ENCODE peak calls at places on chromosomes 6 and 20, in seven cellular contexts. One of them, this sample, is unnamed.
A peak's percentile ranks its signal among the peaks of the same experiment; 100 is the strongest.

GRCh38 chr20:11672959-11673358 is 244.7 kb upstream of the BTBD3 start:
- DNase-seq in heart left ventricle: no peak
- DNase-seq in PC-3: no peak
- DNase-seq in breast epithelium: no peak
- DNase-seq in SJCRH30: no peak
- DNase-seq in fibroblast of lung: no peak
- DNase-seq in adipocyte: no peak
- DNase-seq in this sample: no peak

GRCh38 chr20:25216199-25216945 is 20.9 kb downstream of the ENTPD6 start:
- DNase-seq in heart left ventricle: no peak
- DNase-seq in PC-3: no peak
- DNase-seq in breast epithelium: no peak
- DNase-seq in SJCRH30: no peak
- DNase-seq in fibroblast of lung: no peak
- DNase-seq in adipocyte: no peak
- DNase-seq in this sample: no peak

GRCh38 chr6:89430563-89430962 is 2.4 kb upstream of the ANKRD6 start:
- DNase-seq in heart left ventricle: no peak
- DNase-seq in PC-3: no peak
- DNase-seq in breast epithelium: no peak
- DNase-seq in SJCRH30: no peak
- DNase-seq in fibroblast of lung: peak; percentile 55
- DNase-seq in adipocyte: no peak
- DNase-seq in this sample: no peak

GRCh38 chr20:10438217-10438616 is 3.1 kb downstream of the SLX4IP start:
- DNase-seq in heart left ventricle: no peak
- DNase-seq in PC-3: no peak
- DNase-seq in breast epithelium: no peak
- DNase-seq in SJCRH30: no peak
- DNase-seq in fibroblast of lung: no peak
- DNase-seq in adipocyte: no peak
- DNase-seq in this sample: no peak

GRCh38 chr6:38603492-38603891 is 36.2 kb downstream of the BTBD9 start:
- DNase-seq in heart left ventricle: no peak
- DNase-seq in PC-3: no peak
- DNase-seq in breast epithelium: no peak
- DNase-seq in SJCRH30: no peak
- DNase-seq in fibroblast of lung: no peak
- DNase-seq in adipocyte: no peak
- DNase-seq in this sample: no peak

GRCh38 chr20:23363257-23363649 is 1.3 kb downstream of the GZF1 start:
- DNase-seq in heart left ventricle: peak; percentile 69
- DNase-seq in PC-3: no peak
- DNase-seq in breast epithelium: no peak
- DNase-seq in SJCRH30: no peak
- DNase-seq in fibroblast of lung: no peak
- DNase-seq in adipocyte: no peak
- DNase-seq in this sample: no peak

GRCh38 chr6:43584892-43585570 is 9.0 kb downstream of the POLH start:
- DNase-seq in heart left ventricle: no peak
- DNase-seq in PC-3: no peak
- DNase-seq in breast epithelium: no peak
- DNase-seq in SJCRH30: no peak
- DNase-seq in fibroblast of lung: peak; percentile 59
- DNase-seq in adipocyte: no peak
- DNase-seq in this sample: no peak

GRCh38 chr6:20404641-20405032 is 3.0 kb downstream of the E2F3 start:
- DNase-seq in heart left ventricle: peak; percentile 27
- DNase-seq in PC-3: peak; percentile 79
- DNase-seq in breast epithelium: no peak
- DNase-seq in SJCRH30: peak; percentile 58
- DNase-seq in fibroblast of lung: peak; percentile 75
- DNase-seq in adipocyte: peak; percentile 79
- DNase-seq in this sample: no peak

GRCh38 chr6:144186817-144187625 is 36.7 kb downstream of the STX11 start:
- DNase-seq in heart left ventricle: no peak
- DNase-seq in PC-3: no peak
- DNase-seq in breast epithelium: no peak
- DNase-seq in SJCRH30: no peak
- DNase-seq in fibroblast of lung: no peak
- DNase-seq in adipocyte: no peak
- DNase-seq in this sample: no peak

GRCh38 chr20:52820641-52821292 is 151.4 kb upstream of the TSHZ2 start:
- DNase-seq in heart left ventricle: no peak
- DNase-seq in PC-3: no peak
- DNase-seq in breast epithelium: no peak
- DNase-seq in SJCRH30: no peak
- DNase-seq in fibroblast of lung: no peak
- DNase-seq in adipocyte: no peak
- DNase-seq in this sample: no peak

GRCh38 chr20:19777981-19778380 is 19.9 kb downstream of the RIN2 start:
- DNase-seq in heart left ventricle: no peak
- DNase-seq in PC-3: no peak
- DNase-seq in breast epithelium: no peak
- DNase-seq in SJCRH30: no peak
- DNase-seq in fibroblast of lung: no peak
- DNase-seq in adipocyte: peak; percentile 17
- DNase-seq in this sample: no peak

GRCh38 chr20:8487715-8488114 is 355.6 kb downstream of the PLCB1 start:
- DNase-seq in heart left ventricle: no peak
- DNase-seq in PC-3: no peak
- DNase-seq in breast epithelium: no peak
- DNase-seq in SJCRH30: no peak
- DNase-seq in fibroblast of lung: no peak
- DNase-seq in adipocyte: no peak
- DNase-seq in this sample: no peak

GRCh38 chr6:2768696-2769095 is 3.5 kb downstream of the WRNIP1 start:
- DNase-seq in heart left ventricle: no peak
- DNase-seq in PC-3: peak; percentile 42
- DNase-seq in breast epithelium: no peak
- DNase-seq in SJCRH30: no peak
- DNase-seq in fibroblast of lung: no peak
- DNase-seq in adipocyte: no peak
- DNase-seq in this sample: no peak

GRCh38 chr6:2771021-2771558 is 5.9 kb downstream of the WRNIP1 start:
- DNase-seq in heart left ventricle: no peak
- DNase-seq in PC-3: no peak
- DNase-seq in breast epithelium: no peak
- DNase-seq in SJCRH30: peak; percentile 92
- DNase-seq in fibroblast of lung: no peak
- DNase-seq in adipocyte: peak; percentile 63
- DNase-seq in this sample: no peak

GRCh38 chr6:2772840-2773239 is 7.6 kb downstream of the WRNIP1 start:
- DNase-seq in heart left ventricle: no peak
- DNase-seq in PC-3: no peak
- DNase-seq in breast epithelium: no peak
- DNase-seq in SJCRH30: no peak
- DNase-seq in fibroblast of lung: no peak
- DNase-seq in adipocyte: no peak
- DNase-seq in this sample: no peak

GRCh38 chr6:2768125-2768524 is 2.9 kb downstream of the WRNIP1 start:
- DNase-seq in heart left ventricle: no peak
- DNase-seq in PC-3: peak; percentile 13
- DNase-seq in breast epithelium: no peak
- DNase-seq in SJCRH30: no peak
- DNase-seq in fibroblast of lung: no peak
- DNase-seq in adipocyte: no peak
- DNase-seq in this sample: no peak

DNA sequence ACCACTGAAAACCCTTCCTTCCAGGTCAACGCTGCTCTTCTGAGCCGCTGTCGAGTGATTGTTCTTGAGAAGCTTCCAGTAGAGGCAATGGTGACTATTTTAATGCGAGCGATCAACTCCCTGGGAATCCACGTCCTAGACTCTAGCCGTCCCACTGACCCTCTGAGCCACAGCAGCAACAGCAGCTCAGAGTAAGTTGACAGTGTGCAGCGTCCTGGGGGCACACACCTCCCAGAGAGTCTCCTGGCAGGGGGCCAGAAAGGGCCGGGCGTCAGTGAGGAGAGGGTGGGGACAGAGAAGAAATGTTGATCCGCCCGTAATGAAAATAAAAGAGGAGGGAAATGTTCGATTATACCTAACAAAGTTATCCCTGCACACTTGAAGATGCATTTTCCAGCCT is 5.0 kb downstream of the WRNIP1 start:
- DNase-seq in heart left ventricle: peak; percentile 73
- DNase-seq in PC-3: no peak
- DNase-seq in breast epithelium: no peak
- DNase-seq in SJCRH30: peak; percentile 87
- DNase-seq in fibroblast of lung: no peak
- DNase-seq in adipocyte: no peak
- DNase-seq in this sample: no peak
- H3K4me1 ChIP-seq in heart left ventricle: no peaks in the 10 kb centered on the region
- H3K4me1 ChIP-seq in PC-3: peaks cover 19% of the 10 kb centered on the region
- H3K4me1 ChIP-seq in breast epithelium: peaks cover 19% of the 10 kb centered on the region
- H3K4me1 ChIP-seq in SJCRH30: peaks cover 24% of the 10 kb centered on the region
- H3K4me1 ChIP-seq in fibroblast of lung: peaks cover 11% of the 10 kb centered on the region
- H3K4me1 ChIP-seq in adipocyte: peaks cover 34% of the 10 kb centered on the region
- H3K4me1 ChIP-seq in this sample: peaks cover 54% of the 10 kb centered on the region

GRCh38 chr6:108623995-108624394 is 63.3 kb downstream of the FOXO3 start:
- DNase-seq in heart left ventricle: no peak
- DNase-seq in PC-3: no peak
- DNase-seq in breast epithelium: no peak
- DNase-seq in SJCRH30: no peak
- DNase-seq in fibroblast of lung: no peak
- DNase-seq in adipocyte: no peak
- DNase-seq in this sample: no peak

GRCh38 chr6:108626777-108627176 is 66.1 kb downstream of the FOXO3 start:
- DNase-seq in heart left ventricle: no peak
- DNase-seq in PC-3: no peak
- DNase-seq in breast epithelium: no peak
- DNase-seq in SJCRH30: no peak
- DNase-seq in fibroblast of lung: no peak
- DNase-seq in adipocyte: no peak
- DNase-seq in this sample: no peak

GRCh38 chr6:108632441-108632840 is 71.7 kb downstream of the FOXO3 start:
- DNase-seq in heart left ventricle: no peak
- DNase-seq in PC-3: no peak
- DNase-seq in breast epithelium: no peak
- DNase-seq in SJCRH30: no peak
- DNase-seq in fibroblast of lung: no peak
- DNase-seq in adipocyte: no peak
- DNase-seq in this sample: no peak

GRCh38 chr6:108630050-108630714 is 69.5 kb downstream of the FOXO3 start:
- DNase-seq in heart left ventricle: no peak
- DNase-seq in PC-3: no peak
- DNase-seq in breast epithelium: no peak
- DNase-seq in SJCRH30: no peak
- DNase-seq in fibroblast of lung: peak; percentile 33
- DNase-seq in adipocyte: no peak
- DNase-seq in this sample: no peak

DNA sequence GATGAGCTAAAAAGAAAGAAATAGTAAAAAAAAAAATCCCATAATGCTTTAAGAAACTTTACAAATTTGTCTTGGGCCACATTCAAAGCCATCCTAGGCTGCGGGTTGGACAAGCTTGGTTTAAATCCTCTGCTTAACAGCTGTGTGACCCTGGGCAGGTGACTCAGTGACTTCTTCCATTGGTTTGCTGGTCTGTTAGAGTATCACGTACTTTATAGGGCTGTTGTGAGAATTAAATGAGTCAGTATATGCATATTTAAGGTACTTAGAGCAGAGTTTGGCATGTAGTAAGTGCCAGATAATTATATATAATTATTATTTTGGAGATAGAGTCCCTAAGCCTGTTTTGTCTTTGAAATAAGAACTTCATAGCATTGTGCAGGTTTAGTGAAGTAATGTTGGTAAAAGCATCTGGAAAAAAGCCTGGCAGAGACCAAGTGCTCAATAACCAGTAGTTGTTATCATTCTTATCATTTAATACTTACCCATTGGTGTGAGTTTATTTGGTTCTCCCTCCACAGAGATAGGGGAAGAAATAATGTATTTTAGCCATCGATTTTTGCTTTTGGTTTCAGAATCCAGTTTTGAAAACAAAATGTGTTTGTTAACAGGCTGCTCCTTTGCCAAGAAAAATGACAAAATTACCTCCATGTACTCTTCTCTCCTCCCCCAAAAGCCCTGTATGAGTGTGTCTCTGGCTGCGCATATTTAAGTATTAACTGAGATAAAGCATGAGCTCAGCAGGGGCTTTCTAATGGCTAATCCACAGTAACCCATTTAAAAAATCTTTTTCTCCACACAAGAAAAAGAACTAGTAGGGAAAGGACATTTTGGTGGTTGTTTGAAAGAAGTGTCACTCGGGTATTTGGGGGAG is 67.2 kb downstream of the FOXO3 start:
- DNase-seq in heart left ventricle: no peak
- DNase-seq in PC-3: peak; percentile 14
- DNase-seq in breast epithelium: no peak
- DNase-seq in SJCRH30: no peak
- DNase-seq in fibroblast of lung: peak; percentile 84
- DNase-seq in adipocyte: no peak
- DNase-seq in this sample: no peak
- H3K4me1 ChIP-seq in heart left ventricle: peaks cover 23% of the 10 kb centered on the region
- H3K4me1 ChIP-seq in PC-3: no peaks in the 10 kb centered on the region
- H3K4me1 ChIP-seq in breast epithelium: peaks cover 34% of the 10 kb centered on the region
- H3K4me1 ChIP-seq in SJCRH30: peaks cover 11% of the 10 kb centered on the region
- H3K4me1 ChIP-seq in fibroblast of lung: peaks cover 17% of the 10 kb centered on the region
- H3K4me1 ChIP-seq in adipocyte: peaks cover 67% of the 10 kb centered on the region
- H3K4me1 ChIP-seq in this sample: peaks cover 96% of the 10 kb centered on the region

GRCh38 chr20:32581839-32582658 is 3.1 kb downstream of the NOL4L start:
- DNase-seq in heart left ventricle: no peak
- DNase-seq in PC-3: no peak
- DNase-seq in breast epithelium: no peak
- DNase-seq in SJCRH30: no peak
- DNase-seq in fibroblast of lung: no peak
- DNase-seq in adipocyte: no peak
- DNase-seq in this sample: no peak

GRCh38 chr20:32582659-32583580 is 2.2 kb downstream of the NOL4L start:
- DNase-seq in heart left ventricle: peak; percentile 41
- DNase-seq in PC-3: no peak
- DNase-seq in breast epithelium: no peak
- DNase-seq in SJCRH30: no peak
- DNase-seq in fibroblast of lung: peak; percentile 27
- DNase-seq in adipocyte: peak; percentile 68
- DNase-seq in this sample: no peak

GRCh38 chr20:32580194-32580593 is 4.9 kb downstream of the NOL4L start:
- DNase-seq in heart left ventricle: no peak
- DNase-seq in PC-3: no peak
- DNase-seq in breast epithelium: no peak
- DNase-seq in SJCRH30: no peak
- DNase-seq in fibroblast of lung: no peak
- DNase-seq in adipocyte: no peak
- DNase-seq in this sample: no peak

GRCh38 chr20:32580608-32580969 is 4.5 kb downstream of the NOL4L start:
- DNase-seq in heart left ventricle: no peak
- DNase-seq in PC-3: no peak
- DNase-seq in breast epithelium: no peak
- DNase-seq in SJCRH30: no peak
- DNase-seq in fibroblast of lung: no peak
- DNase-seq in adipocyte: no peak
- DNase-seq in this sample: no peak

GRCh38 chr20:32580970-32581838 is 3.9 kb downstream of the NOL4L start:
- DNase-seq in heart left ventricle: no peak
- DNase-seq in PC-3: no peak
- DNase-seq in breast epithelium: no peak
- DNase-seq in SJCRH30: no peak
- DNase-seq in fibroblast of lung: no peak
- DNase-seq in adipocyte: no peak
- DNase-seq in this sample: no peak
- H3K4me1 ChIP-seq in heart left ventricle: no peaks in the 10 kb centered on the region
- H3K4me1 ChIP-seq in PC-3: no peaks in the 10 kb centered on the region
- H3K4me1 ChIP-seq in breast epithelium: no peaks in the 10 kb centered on the region
- H3K4me1 ChIP-seq in SJCRH30: no peaks in the 10 kb centered on the region
- H3K4me1 ChIP-seq in fibroblast of lung: no peaks in the 10 kb centered on the region
- H3K4me1 ChIP-seq in adipocyte: peaks cover 9% of the 10 kb centered on the region
- H3K4me1 ChIP-seq in this sample: peaks cover 29% of the 10 kb centered on the region

GRCh38 chr20:45367126-45367525 is 4.2 kb downstream of the SYS1 start:
- DNase-seq in heart left ventricle: no peak
- DNase-seq in PC-3: no peak
- DNase-seq in breast epithelium: no peak
- DNase-seq in SJCRH30: no peak
- DNase-seq in fibroblast of lung: no peak
- DNase-seq in adipocyte: no peak
- DNase-seq in this sample: no peak
- H3K4me1 ChIP-seq in heart left ventricle: no peaks in the 10 kb centered on the region
- H3K4me1 ChIP-seq in PC-3: no peaks in the 10 kb centered on the region
- H3K4me1 ChIP-seq in breast epithelium: peaks cover 12% of the 10 kb centered on the region
- H3K4me1 ChIP-seq in SJCRH30: peaks cover 3% of the 10 kb centered on the region
- H3K4me1 ChIP-seq in fibroblast of lung: peaks cover 2% of the 10 kb centered on the region
- H3K4me1 ChIP-seq in adipocyte: peaks cover 17% of the 10 kb centered on the region
- H3K4me1 ChIP-seq in this sample: peaks cover 32% of the 10 kb centered on the region